ENCODE peak calls at places on chromosome 19, in four cellular contexts. One of them, this sample, is unnamed.

GRCh38 chr19:45376045-45376724 is 5.8 kb upstream of the ERCC2 start:
- DNase-seq in fibroblast of the aortic adventitia: peak
- DNase-seq in fibroblast of lung: peak
- DNase-seq in mammary epithelial cell: peak
- DNase-seq in this sample: no peak

GRCh38 chr19:8261881-8262280 is 46.3 kb downstream of the CD320 start:
- DNase-seq in fibroblast of lung: no peak
- DNase-seq in fibroblast of the aortic adventitia: no peak
- DNase-seq in mammary epithelial cell: no peak
- DNase-seq in this sample: no peak

GRCh38 chr19:45408830-45409593 is 2.6 kb downstream of the POLR1G start:
- DNase-seq in fibroblast of lung: no peak
- DNase-seq in mammary epithelial cell: no peak
- DNase-seq in fibroblast of the aortic adventitia: no peak
- DNase-seq in this sample: no peak

GRCh38 chr19:14058182-14059092 is 3.4 kb downstream of the PALM3 start:
- DNase-seq in fibroblast of the aortic adventitia: no peak
- DNase-seq in mammary epithelial cell: no peak
- DNase-seq in fibroblast of lung: no peak
- DNase-seq in this sample: no peak

GRCh38 chr19:17553256-17553655 is 2.2 kb upstream of the COLGALT1 start:
- DNase-seq in fibroblast of lung: peak
- DNase-seq in mammary epithelial cell: peak
- DNase-seq in fibroblast of the aortic adventitia: peak
- DNase-seq in this sample: peak

GRCh38 chr19:12733369-12733896 is 1.1 kb downstream of the TRIR start:
- DNase-seq in mammary epithelial cell: peak
- DNase-seq in fibroblast of the aortic adventitia: peak
- DNase-seq in fibroblast of lung: peak
- DNase-seq in this sample: no peak

GRCh38 chr19:38079926-38080380 is 144.1 kb downstream of the DPF1 start:
- DNase-seq in fibroblast of lung: peak
- DNase-seq in fibroblast of the aortic adventitia: peak
- DNase-seq in mammary epithelial cell: peak
- DNase-seq in this sample: peak

GRCh38 chr19:31418055-31418454 is 68.8 kb upstream of the TSHZ3 start:
- DNase-seq in mammary epithelial cell: peak
- DNase-seq in fibroblast of the aortic adventitia: no peak
- DNase-seq in fibroblast of lung: no peak
- DNase-seq in this sample: no peak

GRCh38 chr19:12194827-12195500 is 32.1 kb downstream of the ZNF136 start:
- DNase-seq in fibroblast of the aortic adventitia: peak
- DNase-seq in mammary epithelial cell: peak
- DNase-seq in fibroblast of lung: peak
- DNase-seq in this sample: peak

GRCh38 chr19:6017576-6017975 is 39.6 kb upstream of the RANBP3 start:
- DNase-seq in fibroblast of the aortic adventitia: no peak
- DNase-seq in fibroblast of lung: no peak
- DNase-seq in mammary epithelial cell: no peak
- DNase-seq in this sample: peak

GRCh38 chr19:7254590-7254989 is 39.6 kb downstream of the INSR start:
- DNase-seq in fibroblast of the aortic adventitia: no peak
- DNase-seq in mammary epithelial cell: no peak
- DNase-seq in fibroblast of lung: no peak
- DNase-seq in this sample: no peak

GRCh38 chr19:55618426-55618825 is 5.9 kb downstream of the ZNF784 start:
- DNase-seq in mammary epithelial cell: no peak
- DNase-seq in fibroblast of lung: no peak
- DNase-seq in fibroblast of the aortic adventitia: no peak
- DNase-seq in this sample: no peak

GRCh38 chr19:46351241-46352041 is 4.6 kb downstream of the PPP5C start:
- DNase-seq in fibroblast of lung: peak
- DNase-seq in mammary epithelial cell: peak
- DNase-seq in fibroblast of the aortic adventitia: peak
- DNase-seq in this sample: peak

GRCh38 chr19:50330365-50331078 is 1.3 kb upstream of the KCNC3 start:
- DNase-seq in fibroblast of the aortic adventitia: no peak
- DNase-seq in mammary epithelial cell: no peak
- DNase-seq in fibroblast of lung: peak
- DNase-seq in this sample: peak

GRCh38 chr19:46482645-46483044 is 11.3 kb upstream of the PNMA8A start:
- DNase-seq in fibroblast of the aortic adventitia: peak
- DNase-seq in mammary epithelial cell: peak
- DNase-seq in fibroblast of lung: peak
- DNase-seq in this sample: no peak

GRCh38 chr19:51794865-51795490 is at the start of gene FPR3:
- DNase-seq in fibroblast of lung: no peak
- DNase-seq in fibroblast of the aortic adventitia: no peak
- DNase-seq in mammary epithelial cell: no peak
- DNase-seq in this sample: no peak

GRCh38 chr19:5961969-5962945 is 15.7 kb downstream of the RANBP3 start:
- DNase-seq in fibroblast of lung: peak
- DNase-seq in fibroblast of the aortic adventitia: no peak
- DNase-seq in mammary epithelial cell: no peak
- DNase-seq in this sample: peak

GRCh38 chr19:16889883-16890460 is 1.2 kb downstream of the F2RL3 start:
- DNase-seq in fibroblast of lung: no peak
- DNase-seq in mammary epithelial cell: no peak
- DNase-seq in fibroblast of the aortic adventitia: no peak
- DNase-seq in this sample: no peak

GRCh38 chr19:13143135-13143534 is 7.0 kb downstream of the STX10 start:
- DNase-seq in fibroblast of the aortic adventitia: peak
- DNase-seq in mammary epithelial cell: peak
- DNase-seq in fibroblast of lung: peak
- DNase-seq in this sample: no peak

GRCh38 chr19:38838986-38839761 is 7.6 kb upstream of the ECH1 start:
- DNase-seq in fibroblast of lung: no peak
- DNase-seq in mammary epithelial cell: peak
- DNase-seq in fibroblast of the aortic adventitia: no peak
- DNase-seq in this sample: no peak

GRCh38 chr19:5985098-5985783 is 7.3 kb upstream of the RANBP3 start:
- DNase-seq in fibroblast of lung: peak
- DNase-seq in mammary epithelial cell: peak
- DNase-seq in fibroblast of the aortic adventitia: peak
- DNase-seq in this sample: no peak

GRCh38 chr19:39372047-39372802 is 18.7 kb downstream of the PAF1 start:
- DNase-seq in fibroblast of lung: peak
- DNase-seq in fibroblast of the aortic adventitia: peak
- DNase-seq in mammary epithelial cell: peak
- DNase-seq in this sample: peak

GRCh38 chr19:12543855-12544254 is 7.4 kb downstream of the ZNF564 start:
- DNase-seq in fibroblast of lung: peak
- DNase-seq in mammary epithelial cell: peak
- DNase-seq in fibroblast of the aortic adventitia: no peak
- DNase-seq in this sample: no peak

GRCh38 chr19:41298327-41298964 is 11.5 kb upstream of the CCDC97 start:
- DNase-seq in fibroblast of lung: peak
- DNase-seq in mammary epithelial cell: peak
- DNase-seq in fibroblast of the aortic adventitia: peak
- DNase-seq in this sample: peak

GRCh38 chr19:5679289-5680082 is 830 bp downstream of the MICOS13 start:
- DNase-seq in mammary epithelial cell: no peak
- DNase-seq in fibroblast of lung: no peak
- DNase-seq in fibroblast of the aortic adventitia: no peak
- DNase-seq in this sample: peak

GRCh38 chr19:47406711-47407416 is 12.5 kb downstream of the MEIS3 start:
- DNase-seq in fibroblast of lung: no peak
- DNase-seq in fibroblast of the aortic adventitia: no peak
- DNase-seq in mammary epithelial cell: no peak
- DNase-seq in this sample: no peak

GRCh38 chr19:19637186-19637522 is 6.3 kb downstream of the GMIP start:
- DNase-seq in fibroblast of the aortic adventitia: no peak
- DNase-seq in mammary epithelial cell: no peak
- DNase-seq in fibroblast of lung: no peak
- DNase-seq in this sample: no peak

GRCh38 chr19:1041835-1042685 is 2.2 kb downstream of the ABCA7 start:
- DNase-seq in fibroblast of lung: no peak
- DNase-seq in fibroblast of the aortic adventitia: no peak
- DNase-seq in mammary epithelial cell: no peak
- DNase-seq in this sample: peak

GRCh38 chr19:29712744-29713516 is 2.1 kb downstream of the C19orf12 start:
- DNase-seq in mammary epithelial cell: no peak
- DNase-seq in fibroblast of lung: no peak
- DNase-seq in fibroblast of the aortic adventitia: no peak
- DNase-seq in this sample: no peak

GRCh38 chr19:51450730-51451307 is 7.4 kb downstream of the SIGLEC8 start:
- DNase-seq in fibroblast of the aortic adventitia: no peak
- DNase-seq in mammary epithelial cell: no peak
- DNase-seq in fibroblast of lung: no peak
- DNase-seq in this sample: no peak

GRCh38 chr19:41377977-41378707 is 1.8 kb downstream of the TMEM91 start:
- DNase-seq in fibroblast of lung: no peak
- DNase-seq in mammary epithelial cell: no peak
- DNase-seq in fibroblast of the aortic adventitia: no peak
- DNase-seq in this sample: no peak

GRCh38 chr19:46378268-46378667 is 31.4 kb downstream of the PPP5C start:
- DNase-seq in mammary epithelial cell: no peak
- DNase-seq in fibroblast of the aortic adventitia: peak
- DNase-seq in fibroblast of lung: peak
- DNase-seq in this sample: no peak

GRCh38 chr19:6062274-6062673 is 48.0 kb downstream of the RFX2 start:
- DNase-seq in fibroblast of the aortic adventitia: peak
- DNase-seq in fibroblast of lung: peak
- DNase-seq in mammary epithelial cell: no peak
- DNase-seq in this sample: peak

GRCh38 chr19:18291590-18292459 is 10.4 kb upstream of the JUND start:
- DNase-seq in fibroblast of the aortic adventitia: peak
- DNase-seq in mammary epithelial cell: peak
- DNase-seq in fibroblast of lung: peak
- DNase-seq in this sample: peak

GRCh38 chr19:5128251-5128931 is 159.5 kb downstream of the KDM4B start:
- DNase-seq in fibroblast of the aortic adventitia: peak
- DNase-seq in mammary epithelial cell: no peak
- DNase-seq in fibroblast of lung: peak
- DNase-seq in this sample: no peak

GRCh38 chr19:23917856-23918255 is 3.2 kb downstream of the ZNF726 start:
- DNase-seq in fibroblast of lung: no peak
- DNase-seq in mammary epithelial cell: peak
- DNase-seq in fibroblast of the aortic adventitia: no peak
- DNase-seq in this sample: no peak

GRCh38 chr19:3440082-3440481 is 40.2 kb downstream of the SMIM24 start:
- DNase-seq in mammary epithelial cell: no peak
- DNase-seq in fibroblast of the aortic adventitia: no peak
- DNase-seq in fibroblast of lung: no peak
- DNase-seq in this sample: peak
- TF ChIP-seq CTCF in mammary epithelial cell: peak
- TF ChIP-seq CTCF in fibroblast of the aortic adventitia: peak
- TF ChIP-seq CTCF in fibroblast of lung: peak
- TF ChIP-seq CTCF in this sample: peak

GRCh38 chr19:15154002-15154612 is 46.7 kb downstream of the NOTCH3 start:
- DNase-seq in mammary epithelial cell: peak
- DNase-seq in fibroblast of lung: peak
- DNase-seq in fibroblast of the aortic adventitia: peak
- DNase-seq in this sample: no peak
- TF ChIP-seq CTCF in mammary epithelial cell: peak
- TF ChIP-seq CTCF in fibroblast of lung: peak
- TF ChIP-seq CTCF in fibroblast of the aortic adventitia: peak
- TF ChIP-seq CTCF in this sample: no peak

GRCh38 chr19:57350877-57351805 is at the start of gene ZNF304:
- DNase-seq in fibroblast of lung: peak
- DNase-seq in fibroblast of the aortic adventitia: peak
- DNase-seq in mammary epithelial cell: peak
- DNase-seq in this sample: peak
- TF ChIP-seq CTCF in fibroblast of lung: no peak
- TF ChIP-seq CTCF in fibroblast of the aortic adventitia: no peak
- TF ChIP-seq CTCF in mammary epithelial cell: no peak
- TF ChIP-seq CTCF in this sample: no peak

GRCh38 chr19:54354761-54355160 is 10.0 kb downstream of the LAIR1 start:
- DNase-seq in mammary epithelial cell: no peak
- DNase-seq in fibroblast of the aortic adventitia: no peak
- DNase-seq in fibroblast of lung: no peak
- DNase-seq in this sample: no peak

GRCh38 chr19:54352546-54352945 is 12.2 kb downstream of the LAIR1 start:
- DNase-seq in fibroblast of the aortic adventitia: no peak
- DNase-seq in mammary epithelial cell: no peak
- DNase-seq in fibroblast of lung: no peak
- DNase-seq in this sample: no peak

GRCh38 chr19:54351474-54351873 is 12.5 kb upstream of the LILRA4 start:
- DNase-seq in fibroblast of the aortic adventitia: no peak
- DNase-seq in fibroblast of lung: no peak
- DNase-seq in mammary epithelial cell: no peak
- DNase-seq in this sample: no peak

GRCh38 chr19:54355675-54356074 is 9.1 kb downstream of the LAIR1 start:
- DNase-seq in fibroblast of the aortic adventitia: no peak
- DNase-seq in mammary epithelial cell: no peak
- DNase-seq in fibroblast of lung: no peak
- DNase-seq in this sample: no peak

GRCh38 chr19:54352041-54352440 is 12.7 kb downstream of the LAIR1 start:
- DNase-seq in mammary epithelial cell: no peak
- DNase-seq in fibroblast of the aortic adventitia: no peak
- DNase-seq in fibroblast of lung: no peak
- DNase-seq in this sample: no peak
- TF ChIP-seq CTCF in mammary epithelial cell: no peak
- TF ChIP-seq CTCF in fibroblast of the aortic adventitia: no peak
- TF ChIP-seq CTCF in fibroblast of lung: no peak
- TF ChIP-seq CTCF in this sample: no peak

GRCh38 chr19:35327642-35328041 is 1.3 kb upstream of the CD22 start:
- DNase-seq in fibroblast of the aortic adventitia: no peak
- DNase-seq in fibroblast of lung: no peak
- DNase-seq in mammary epithelial cell: no peak
- DNase-seq in this sample: no peak
- TF ChIP-seq CTCF in fibroblast of the aortic adventitia: no peak
- TF ChIP-seq CTCF in fibroblast of lung: peak
- TF ChIP-seq CTCF in mammary epithelial cell: peak
- TF ChIP-seq CTCF in this sample: no peak

GRCh38 chr19:33047422-33047821 is 17.3 kb downstream of the RHPN2 start:
- DNase-seq in fibroblast of lung: peak
- DNase-seq in mammary epithelial cell: peak
- DNase-seq in fibroblast of the aortic adventitia: peak
- DNase-seq in this sample: peak
- TF ChIP-seq CTCF in fibroblast of lung: no peak
- TF ChIP-seq CTCF in mammary epithelial cell: no peak
- TF ChIP-seq CTCF in fibroblast of the aortic adventitia: no peak
- TF ChIP-seq CTCF in this sample: no peak

DNA sequence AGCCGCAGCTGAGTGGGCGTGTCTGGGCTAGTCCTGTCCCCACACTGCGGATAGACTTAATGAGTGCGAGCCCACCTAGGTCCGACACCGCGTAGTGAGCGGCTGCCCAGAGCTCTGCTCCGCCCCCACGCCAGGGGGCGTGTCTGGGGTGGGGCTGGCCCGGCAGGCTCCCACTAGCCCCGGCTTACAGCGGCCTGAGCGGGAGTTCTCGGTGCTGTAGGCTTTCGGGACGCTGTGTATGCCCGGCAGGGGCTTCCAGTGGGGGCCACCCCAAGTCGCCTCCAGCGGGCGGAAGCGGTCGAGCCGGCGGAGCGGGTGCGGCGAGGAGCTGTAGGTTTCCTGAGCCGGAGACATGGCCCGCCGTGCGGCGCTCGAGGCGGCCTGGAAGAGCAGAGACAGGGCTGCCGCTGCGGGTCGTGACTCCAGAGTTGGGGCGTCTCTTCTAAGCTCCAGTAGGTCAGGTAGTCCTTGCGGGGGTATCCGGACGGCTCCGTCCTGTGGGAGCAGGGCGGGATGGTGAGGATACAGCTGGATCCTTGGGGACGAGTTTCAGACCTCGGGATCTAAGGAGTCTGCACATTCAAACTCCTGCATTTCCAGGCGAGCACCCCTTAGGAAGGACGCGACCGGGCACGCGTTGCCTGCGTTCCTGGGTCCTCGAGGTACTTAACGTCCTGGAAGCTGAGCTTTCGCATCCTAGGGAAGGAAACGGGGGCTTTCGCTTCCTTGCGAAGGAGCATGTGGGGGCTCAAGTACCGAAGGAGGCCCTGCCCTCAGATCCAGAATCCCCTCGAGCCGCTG is 1.2 kb downstream of the CGB7 start:
- DNase-seq in mammary epithelial cell: peak
- DNase-seq in fibroblast of the aortic adventitia: peak
- DNase-seq in fibroblast of lung: peak
- DNase-seq in this sample: peak
- TF ChIP-seq CTCF in mammary epithelial cell: no peak
- TF ChIP-seq CTCF in fibroblast of the aortic adventitia: peak
- TF ChIP-seq CTCF in fibroblast of lung: peak
- TF ChIP-seq CTCF in this sample: no peak

This sample was measured in mucosa of descending colon.